ENCODE peak calls at places on chromosomes 5 and 9, in ten cellular contexts. One of them, this sample, is unnamed.

GRCh38 chr9:136777359-136777758 is 13.0 kb upstream of the LCN15 start:
- DNase-seq in WTC11: no peak
- DNase-seq in ACHN: no peak
- DNase-seq in IMR-90: no peak
- DNase-seq in EL: no peak
- DNase-seq in neural crest cell: no peak
- DNase-seq in tibial nerve: no peak
- DNase-seq in AG20443: no peak
- DNase-seq in skeletal muscle cell: no peak
- DNase-seq in iris pigment epithelial cell: no peak
- DNase-seq in this sample: peak

GRCh38 chr5:87138091-87138819 is 129.4 kb upstream of the RASA1 start:
- DNase-seq in iris pigment epithelial cell: no peak
- DNase-seq in AG20443: no peak
- DNase-seq in skeletal muscle cell: no peak
- DNase-seq in EL: no peak
- DNase-seq in IMR-90: no peak
- DNase-seq in WTC11: no peak
- DNase-seq in ACHN: no peak
- DNase-seq in tibial nerve: no peak
- DNase-seq in neural crest cell: no peak
- DNase-seq in this sample: no peak

GRCh38 chr5:128436825-128437224 is 101.2 kb downstream of the FBN2 start:
- DNase-seq in EL: peak
- DNase-seq in neural crest cell: no peak
- DNase-seq in ACHN: peak
- DNase-seq in AG20443: no peak
- DNase-seq in WTC11: no peak
- DNase-seq in IMR-90: peak
- DNase-seq in tibial nerve: no peak
- DNase-seq in skeletal muscle cell: peak
- DNase-seq in iris pigment epithelial cell: peak
- DNase-seq in this sample: no peak

GRCh38 chr9:18404482-18405029 is 69.4 kb upstream of the ADAMTSL1 start:
- DNase-seq in iris pigment epithelial cell: no peak
- DNase-seq in ACHN: no peak
- DNase-seq in WTC11: no peak
- DNase-seq in tibial nerve: no peak
- DNase-seq in neural crest cell: no peak
- DNase-seq in IMR-90: no peak
- DNase-seq in AG20443: no peak
- DNase-seq in skeletal muscle cell: no peak
- DNase-seq in EL: no peak
- DNase-seq in this sample: no peak

GRCh38 chr5:143016777-143017374 is 246.7 kb downstream of the ARHGAP26 start:
- DNase-seq in EL: peak
- DNase-seq in tibial nerve: no peak
- DNase-seq in ACHN: peak
- DNase-seq in IMR-90: peak
- DNase-seq in iris pigment epithelial cell: peak
- DNase-seq in skeletal muscle cell: no peak
- DNase-seq in WTC11: peak
- DNase-seq in AG20443: peak
- DNase-seq in neural crest cell: peak
- DNase-seq in this sample: peak

GRCh38 chr9:76996700-76997099 is 22.8 kb upstream of the FOXB2 start:
- DNase-seq in IMR-90: peak
- DNase-seq in tibial nerve: no peak
- DNase-seq in skeletal muscle cell: no peak
- DNase-seq in WTC11: peak
- DNase-seq in ACHN: peak
- DNase-seq in EL: peak
- DNase-seq in iris pigment epithelial cell: peak
- DNase-seq in AG20443: peak
- DNase-seq in neural crest cell: peak
- DNase-seq in this sample: peak

GRCh38 chr9:122941560-122942234 is 877 bp downstream of the RABGAP1 start:
- DNase-seq in neural crest cell: no peak
- DNase-seq in skeletal muscle cell: no peak
- DNase-seq in WTC11: no peak
- DNase-seq in ACHN: peak
- DNase-seq in EL: peak
- DNase-seq in IMR-90: peak
- DNase-seq in tibial nerve: no peak
- DNase-seq in iris pigment epithelial cell: peak
- DNase-seq in AG20443: peak
- DNase-seq in this sample: peak

GRCh38 chr9:69542048-69542447 is 130.1 kb downstream of the APBA1 start:
- DNase-seq in tibial nerve: no peak
- DNase-seq in iris pigment epithelial cell: no peak
- DNase-seq in EL: no peak
- DNase-seq in IMR-90: no peak
- DNase-seq in skeletal muscle cell: no peak
- DNase-seq in WTC11: no peak
- DNase-seq in ACHN: no peak
- DNase-seq in neural crest cell: no peak
- DNase-seq in AG20443: no peak
- DNase-seq in this sample: no peak

GRCh38 chr5:170429014-170429413 is 39.8 kb upstream of the KCNMB1 start:
- DNase-seq in WTC11: no peak
- DNase-seq in AG20443: peak
- DNase-seq in EL: peak
- DNase-seq in iris pigment epithelial cell: peak
- DNase-seq in ACHN: peak
- DNase-seq in neural crest cell: no peak
- DNase-seq in tibial nerve: no peak
- DNase-seq in skeletal muscle cell: no peak
- DNase-seq in IMR-90: no peak
- DNase-seq in this sample: peak

GRCh38 chr5:43008369-43009158 is 31.6 kb downstream of the ANXA2R start:
- DNase-seq in skeletal muscle cell: peak
- DNase-seq in AG20443: peak
- DNase-seq in tibial nerve: peak
- DNase-seq in EL: peak
- DNase-seq in WTC11: peak
- DNase-seq in iris pigment epithelial cell: peak
- DNase-seq in neural crest cell: peak
- DNase-seq in ACHN: no peak
- DNase-seq in IMR-90: peak
- DNase-seq in this sample: peak

GRCh38 chr5:179699640-179700298 is 1.0 kb downstream of the CANX start:
- DNase-seq in WTC11: no peak
- DNase-seq in iris pigment epithelial cell: peak
- DNase-seq in IMR-90: peak
- DNase-seq in ACHN: peak
- DNase-seq in AG20443: peak
- DNase-seq in neural crest cell: no peak
- DNase-seq in skeletal muscle cell: no peak
- DNase-seq in EL: peak
- DNase-seq in tibial nerve: no peak
- DNase-seq in this sample: no peak

GRCh38 chr9:125510980-125511379 is 196.0 kb downstream of the MAPKAP1 start:
- DNase-seq in AG20443: no peak
- DNase-seq in skeletal muscle cell: no peak
- DNase-seq in iris pigment epithelial cell: no peak
- DNase-seq in ACHN: no peak
- DNase-seq in tibial nerve: no peak
- DNase-seq in WTC11: no peak
- DNase-seq in IMR-90: no peak
- DNase-seq in EL: no peak
- DNase-seq in neural crest cell: no peak
- DNase-seq in this sample: no peak

GRCh38 chr9:115494958-115495690 is 377.2 kb upstream of the TNC start:
- DNase-seq in iris pigment epithelial cell: no peak
- DNase-seq in neural crest cell: no peak
- DNase-seq in tibial nerve: no peak
- DNase-seq in skeletal muscle cell: no peak
- DNase-seq in EL: no peak
- DNase-seq in WTC11: no peak
- DNase-seq in AG20443: no peak
- DNase-seq in ACHN: no peak
- DNase-seq in IMR-90: peak
- DNase-seq in this sample: no peak

This sample was measured in iPS-NIHi11.